ENCODE peak calls at places on chromosome 19, in five cellular contexts. One of them, this sample, is unnamed.

GRCh38 chr19:7294571-7295212 is 478 bp upstream of the INSR start:
- DNase-seq in CD4-positive, alpha-beta T cell: no peak
- DNase-seq in brain microvascular endothelial cell: no peak
- DNase-seq in dorsolateral prefrontal cortex: peak; percentile 69
- DNase-seq in cardiac muscle cell: peak; percentile 74
- DNase-seq in this sample: no peak

GRCh38 chr19:50695251-50696064 is 24.1 kb downstream of the SHANK1 start:
- DNase-seq in cardiac muscle cell: peak; percentile 73
- DNase-seq in CD4-positive, alpha-beta T cell: no peak
- DNase-seq in brain microvascular endothelial cell: no peak
- DNase-seq in dorsolateral prefrontal cortex: no peak
- DNase-seq in this sample: no peak

GRCh38 chr19:32869369-32870153 is at the start of gene SLC7A9:
- DNase-seq in CD4-positive, alpha-beta T cell: no peak
- DNase-seq in brain microvascular endothelial cell: no peak
- DNase-seq in cardiac muscle cell: no peak
- DNase-seq in dorsolateral prefrontal cortex: no peak
- DNase-seq in this sample: no peak

GRCh38 chr19:8057545-8058270 is 5.1 kb downstream of the CCL25 start:
- DNase-seq in brain microvascular endothelial cell: no peak
- DNase-seq in dorsolateral prefrontal cortex: no peak
- DNase-seq in cardiac muscle cell: no peak
- DNase-seq in CD4-positive, alpha-beta T cell: no peak
- DNase-seq in this sample: no peak

GRCh38 chr19:49676136-49676689 is 858 bp upstream of the PRMT1 start:
- DNase-seq in brain microvascular endothelial cell: peak; percentile 85
- DNase-seq in dorsolateral prefrontal cortex: peak; percentile 70
- DNase-seq in cardiac muscle cell: peak; percentile 88
- DNase-seq in CD4-positive, alpha-beta T cell: no peak
- DNase-seq in this sample: peak; percentile 71

GRCh38 chr19:49502866-49503581 is 6.8 kb downstream of the RPS11 start:
- DNase-seq in brain microvascular endothelial cell: peak; percentile 47
- DNase-seq in CD4-positive, alpha-beta T cell: no peak
- DNase-seq in cardiac muscle cell: peak; percentile 84
- DNase-seq in dorsolateral prefrontal cortex: peak; percentile 37
- DNase-seq in this sample: no peak

GRCh38 chr19:47694466-47695273 is 18.6 kb upstream of the EHD2 start:
- DNase-seq in CD4-positive, alpha-beta T cell: no peak
- DNase-seq in brain microvascular endothelial cell: no peak
- DNase-seq in cardiac muscle cell: no peak
- DNase-seq in dorsolateral prefrontal cortex: no peak
- DNase-seq in this sample: no peak

GRCh38 chr19:49690656-49691242 is at the start of gene CPT1C:
- DNase-seq in brain microvascular endothelial cell: peak; percentile 70
- DNase-seq in dorsolateral prefrontal cortex: peak; percentile 86
- DNase-seq in CD4-positive, alpha-beta T cell: no peak
- DNase-seq in cardiac muscle cell: peak; percentile 84
- DNase-seq in this sample: no peak

GRCh38 chr19:10135551-10136334 is 16.0 kb upstream of the EIF3G start:
- DNase-seq in cardiac muscle cell: no peak
- DNase-seq in CD4-positive, alpha-beta T cell: no peak
- DNase-seq in brain microvascular endothelial cell: no peak
- DNase-seq in dorsolateral prefrontal cortex: no peak
- DNase-seq in this sample: no peak

GRCh38 chr19:36152061-36152885 is at the start of gene COX7A1:
- DNase-seq in CD4-positive, alpha-beta T cell: no peak
- DNase-seq in brain microvascular endothelial cell: peak; percentile 38
- DNase-seq in dorsolateral prefrontal cortex: no peak
- DNase-seq in cardiac muscle cell: no peak
- DNase-seq in this sample: no peak

GRCh38 chr19:50803633-50804419 is 13.6 kb downstream of the ACP4 start:
- DNase-seq in CD4-positive, alpha-beta T cell: peak; percentile 4
- DNase-seq in cardiac muscle cell: peak; percentile 60
- DNase-seq in dorsolateral prefrontal cortex: no peak
- DNase-seq in brain microvascular endothelial cell: no peak
- DNase-seq in this sample: no peak

GRCh38 chr19:10104665-10105221 is 1.4 kb upstream of the PPAN start:
- DNase-seq in CD4-positive, alpha-beta T cell: peak; percentile 62
- DNase-seq in dorsolateral prefrontal cortex: no peak
- DNase-seq in brain microvascular endothelial cell: no peak
- DNase-seq in cardiac muscle cell: no peak
- DNase-seq in this sample: no peak

GRCh38 chr19:33171916-33172359 is 22.2 kb upstream of the LRP3 start:
- DNase-seq in CD4-positive, alpha-beta T cell: no peak
- DNase-seq in dorsolateral prefrontal cortex: no peak
- DNase-seq in brain microvascular endothelial cell: no peak
- DNase-seq in cardiac muscle cell: no peak
- DNase-seq in this sample: no peak

GRCh38 chr19:17860331-17860992 is 752 bp downstream of the RPL18A start:
- DNase-seq in cardiac muscle cell: no peak
- DNase-seq in dorsolateral prefrontal cortex: no peak
- DNase-seq in brain microvascular endothelial cell: no peak
- DNase-seq in CD4-positive, alpha-beta T cell: no peak
- DNase-seq in this sample: no peak

GRCh38 chr19:48271531-48272151 is 1.8 kb downstream of the ZNF114 start:
- DNase-seq in brain microvascular endothelial cell: peak; percentile 22
- DNase-seq in dorsolateral prefrontal cortex: no peak
- DNase-seq in CD4-positive, alpha-beta T cell: no peak
- DNase-seq in cardiac muscle cell: peak; percentile 61
- DNase-seq in this sample: no peak

GRCh38 chr19:1286859-1287621 is 1.4 kb downstream of the EFNA2 start:
- DNase-seq in dorsolateral prefrontal cortex: no peak
- DNase-seq in CD4-positive, alpha-beta T cell: no peak
- DNase-seq in brain microvascular endothelial cell: no peak
- DNase-seq in cardiac muscle cell: no peak
- DNase-seq in this sample: no peak

GRCh38 chr19:51552996-51553725 is 17.9 kb upstream of the ZNF175 start:
- DNase-seq in dorsolateral prefrontal cortex: peak; percentile 47
- DNase-seq in cardiac muscle cell: peak; percentile 80
- DNase-seq in CD4-positive, alpha-beta T cell: no peak
- DNase-seq in brain microvascular endothelial cell: peak; percentile 70
- DNase-seq in this sample: peak; percentile 6

GRCh38 chr19:30063184-30064020 is 121.4 kb downstream of the URI1 start:
- DNase-seq in CD4-positive, alpha-beta T cell: no peak
- DNase-seq in brain microvascular endothelial cell: no peak
- DNase-seq in dorsolateral prefrontal cortex: no peak
- DNase-seq in cardiac muscle cell: no peak
- DNase-seq in this sample: no peak

GRCh38 chr19:35086455-35086854 is 29.2 kb upstream of the FXYD3 start:
- DNase-seq in dorsolateral prefrontal cortex: peak; percentile 52
- DNase-seq in cardiac muscle cell: no peak
- DNase-seq in brain microvascular endothelial cell: no peak
- DNase-seq in CD4-positive, alpha-beta T cell: no peak
- DNase-seq in this sample: no peak
- H3K27ac ChIP-seq in dorsolateral prefrontal cortex: peak overlapping the region; percentile 61
- H3K27ac ChIP-seq in cardiac muscle cell: no peak overlapping the region
- H3K27ac ChIP-seq in brain microvascular endothelial cell: no peak overlapping the region
- H3K27ac ChIP-seq in CD4-positive, alpha-beta T cell: no peak overlapping the region
- H3K27ac ChIP-seq in this sample: no peak overlapping the region

GRCh38 chr19:3066482-3067049 is 4.3 kb upstream of the TLE5 start:
- DNase-seq in CD4-positive, alpha-beta T cell: no peak
- DNase-seq in dorsolateral prefrontal cortex: no peak
- DNase-seq in cardiac muscle cell: no peak
- DNase-seq in brain microvascular endothelial cell: no peak
- DNase-seq in this sample: no peak
- H3K27ac ChIP-seq in CD4-positive, alpha-beta T cell: no peak overlapping the region
- H3K27ac ChIP-seq in dorsolateral prefrontal cortex: no peak overlapping the region
- H3K27ac ChIP-seq in cardiac muscle cell: no peak overlapping the region
- H3K27ac ChIP-seq in brain microvascular endothelial cell: no peak overlapping the region
- H3K27ac ChIP-seq in this sample: no peak overlapping the region

DNA sequence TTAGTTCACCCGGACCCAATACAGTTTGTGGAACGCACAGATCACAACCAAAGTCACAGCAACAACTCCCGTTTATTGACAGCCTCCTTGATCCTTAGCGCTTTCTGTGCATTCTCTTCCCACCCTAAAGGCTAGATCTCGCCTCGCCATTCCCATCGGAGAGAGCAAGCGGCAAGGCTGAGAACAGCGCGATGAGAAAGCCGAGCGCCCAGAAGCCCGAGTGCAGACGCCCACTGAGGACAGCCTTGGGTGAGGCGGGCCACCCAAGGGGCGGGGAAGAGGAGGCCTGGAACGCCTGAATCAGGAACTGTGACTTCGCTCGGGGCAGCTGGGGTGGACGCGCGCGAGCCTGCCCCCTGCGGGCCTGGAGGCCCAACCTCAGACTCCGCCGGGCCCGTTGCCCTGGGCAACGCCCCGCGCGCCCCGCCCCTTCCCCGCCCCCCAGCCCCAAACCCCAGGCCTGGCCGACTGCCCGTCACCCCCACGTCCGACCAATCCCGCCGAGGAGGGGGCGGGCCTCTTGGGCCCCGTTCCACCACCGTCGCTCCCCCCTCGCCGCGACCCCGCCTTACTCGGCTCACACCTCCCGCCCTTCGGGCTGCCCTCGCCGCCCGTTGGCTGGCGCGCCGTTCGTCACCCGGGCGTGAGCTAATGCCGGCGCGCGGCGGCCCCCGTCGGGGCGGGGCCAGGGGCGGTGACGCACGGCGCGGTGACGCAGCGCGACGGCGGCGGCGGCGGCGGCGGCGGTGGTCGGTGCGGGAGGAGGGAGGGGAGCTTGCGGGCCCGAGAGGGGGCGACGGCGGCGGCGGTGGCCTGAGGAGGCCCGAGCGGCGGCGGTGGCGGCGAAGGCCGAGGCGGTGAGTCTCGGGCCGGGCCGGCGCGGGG is at the start of gene SAMD4B:
- DNase-seq in dorsolateral prefrontal cortex: peak; percentile 97
- DNase-seq in brain microvascular endothelial cell: peak; percentile 94
- DNase-seq in cardiac muscle cell: peak; percentile 99
- DNase-seq in CD4-positive, alpha-beta T cell: peak; percentile 99
- DNase-seq in this sample: peak; percentile 88
- H3K27ac ChIP-seq in dorsolateral prefrontal cortex: peak within 1 kb of the TSS; percentile 75
- H3K27ac ChIP-seq in brain microvascular endothelial cell: peak within 1 kb of the TSS; percentile 58
- H3K27ac ChIP-seq in cardiac muscle cell: peak within 1 kb of the TSS; percentile 80
- H3K27ac ChIP-seq in CD4-positive, alpha-beta T cell: peak within 1 kb of the TSS; percentile 82
- H3K27ac ChIP-seq in this sample: peak within 1 kb of the TSS; percentile 66

GRCh38 chr19:57389194-57389729 is 392 bp upstream of the ZNF548 start:
- DNase-seq in brain microvascular endothelial cell: no peak
- DNase-seq in cardiac muscle cell: no peak
- DNase-seq in CD4-positive, alpha-beta T cell: no peak
- DNase-seq in dorsolateral prefrontal cortex: no peak
- DNase-seq in this sample: no peak
- H3K27ac ChIP-seq in brain microvascular endothelial cell: peak overlapping the region; percentile 67
- H3K27ac ChIP-seq in cardiac muscle cell: peak overlapping the region; percentile 99
- H3K27ac ChIP-seq in CD4-positive, alpha-beta T cell: peak overlapping the region; percentile 86
- H3K27ac ChIP-seq in dorsolateral prefrontal cortex: peak overlapping the region; percentile 77
- H3K27ac ChIP-seq in this sample: peak overlapping the region; percentile 53

GRCh38 chr19:5456836-5457200 is 1.6 kb downstream of the ZNRF4 start:
- DNase-seq in CD4-positive, alpha-beta T cell: no peak
- DNase-seq in brain microvascular endothelial cell: no peak
- DNase-seq in cardiac muscle cell: no peak
- DNase-seq in dorsolateral prefrontal cortex: no peak
- DNase-seq in this sample: no peak

GRCh38 chr19:5456130-5456835 is 1.1 kb downstream of the ZNRF4 start:
- DNase-seq in brain microvascular endothelial cell: no peak
- DNase-seq in dorsolateral prefrontal cortex: no peak
- DNase-seq in cardiac muscle cell: no peak
- DNase-seq in CD4-positive, alpha-beta T cell: no peak
- DNase-seq in this sample: no peak

GRCh38 chr19:5459360-5459759 is 4.1 kb downstream of the ZNRF4 start:
- DNase-seq in brain microvascular endothelial cell: no peak
- DNase-seq in dorsolateral prefrontal cortex: no peak
- DNase-seq in CD4-positive, alpha-beta T cell: no peak
- DNase-seq in cardiac muscle cell: no peak
- DNase-seq in this sample: no peak

GRCh38 chr19:5458420-5458819 is 3.2 kb downstream of the ZNRF4 start:
- DNase-seq in brain microvascular endothelial cell: no peak
- DNase-seq in CD4-positive, alpha-beta T cell: no peak
- DNase-seq in dorsolateral prefrontal cortex: no peak
- DNase-seq in cardiac muscle cell: no peak
- DNase-seq in this sample: no peak

GRCh38 chr19:5457709-5458108 is 2.5 kb downstream of the ZNRF4 start:
- DNase-seq in CD4-positive, alpha-beta T cell: no peak
- DNase-seq in dorsolateral prefrontal cortex: no peak
- DNase-seq in cardiac muscle cell: no peak
- DNase-seq in brain microvascular endothelial cell: no peak
- DNase-seq in this sample: no peak
- H3K27ac ChIP-seq in CD4-positive, alpha-beta T cell: no peak overlapping the region
- H3K27ac ChIP-seq in dorsolateral prefrontal cortex: no peak overlapping the region
- H3K27ac ChIP-seq in cardiac muscle cell: no peak overlapping the region
- H3K27ac ChIP-seq in brain microvascular endothelial cell: no peak overlapping the region
- H3K27ac ChIP-seq in this sample: no peak overlapping the region

DNA sequence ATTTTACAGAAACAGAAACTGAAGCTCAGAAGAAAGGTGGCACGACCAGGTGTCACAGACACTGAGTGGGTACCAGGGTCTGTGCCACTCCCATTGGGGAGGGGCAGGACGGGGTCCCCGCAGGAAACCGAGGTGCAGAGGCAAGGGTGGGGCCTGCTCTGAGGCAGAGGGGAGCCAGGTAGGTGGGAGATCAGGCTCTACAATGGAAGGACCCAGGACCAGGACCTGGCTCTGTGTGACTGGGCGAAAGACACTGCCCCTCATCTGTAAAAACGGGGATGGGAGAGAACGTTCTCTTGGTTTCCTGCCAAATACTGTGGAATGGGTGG is 2.8 kb downstream of the PTGIR start:
- DNase-seq in CD4-positive, alpha-beta T cell: no peak
- DNase-seq in cardiac muscle cell: no peak
- DNase-seq in dorsolateral prefrontal cortex: no peak
- DNase-seq in brain microvascular endothelial cell: no peak
- DNase-seq in this sample: no peak
- H3K27ac ChIP-seq in CD4-positive, alpha-beta T cell: no peak overlapping the region
- H3K27ac ChIP-seq in cardiac muscle cell: no peak overlapping the region
- H3K27ac ChIP-seq in dorsolateral prefrontal cortex: no peak overlapping the region
- H3K27ac ChIP-seq in brain microvascular endothelial cell: no peak overlapping the region
- H3K27ac ChIP-seq in this sample: no peak overlapping the region

DNA sequence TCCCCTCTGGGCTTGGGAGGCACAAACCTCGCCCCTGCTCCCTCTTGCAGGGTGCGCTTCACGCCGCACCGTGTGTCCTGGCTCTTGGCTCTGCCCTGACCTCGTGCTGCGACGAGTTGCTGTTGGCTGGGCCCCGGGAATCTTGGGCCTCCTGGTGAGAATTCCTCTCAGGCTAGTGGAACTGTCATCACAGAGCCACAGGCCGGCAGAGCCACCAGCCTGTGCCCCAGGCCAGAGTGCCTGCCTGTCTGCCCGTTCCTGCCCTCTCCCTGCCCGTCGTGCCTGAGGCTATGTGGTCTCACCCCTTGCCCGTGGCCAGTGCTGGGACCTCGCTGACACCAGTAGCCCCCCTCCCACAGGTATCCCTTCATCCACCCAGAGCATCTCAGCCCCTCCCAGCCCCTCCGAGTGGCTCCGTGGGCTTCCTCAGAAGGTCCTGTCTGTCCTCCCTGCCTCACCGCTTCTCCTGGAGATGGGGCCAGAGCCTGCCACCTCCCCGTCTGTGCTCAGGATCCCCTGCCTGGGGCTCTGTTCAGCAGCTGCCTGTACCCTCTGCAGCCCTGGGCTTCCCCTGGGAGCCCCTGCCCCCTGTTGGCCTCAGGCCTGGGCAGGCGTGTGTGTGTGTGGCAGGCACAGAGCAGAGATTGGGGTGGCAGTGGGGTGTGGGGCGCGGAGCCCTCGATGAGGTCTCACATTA is 13.3 kb downstream of the NDUFB7 start:
- DNase-seq in brain microvascular endothelial cell: no peak
- DNase-seq in cardiac muscle cell: no peak
- DNase-seq in dorsolateral prefrontal cortex: no peak
- DNase-seq in CD4-positive, alpha-beta T cell: no peak
- DNase-seq in this sample: no peak
- H3K27ac ChIP-seq in brain microvascular endothelial cell: no peak overlapping the region
- H3K27ac ChIP-seq in cardiac muscle cell: peak overlapping the region; percentile 14
- H3K27ac ChIP-seq in dorsolateral prefrontal cortex: no peak overlapping the region
- H3K27ac ChIP-seq in CD4-positive, alpha-beta T cell: no peak overlapping the region
- H3K27ac ChIP-seq in this sample: no peak overlapping the region

This sample was measured in epithelial cell of prostate.